ENCODE peak calls at places on chromosomes 5 and 9, in five cellular contexts. R is ACHN, Z is fibroblast of pulmonary artery, T is EL, B is left ventricle myocardium superior. A is an unnamed sample.

GRCh38 chr9:109286981-109287380 is 33.9 kb downstream of the EPB41L4B start:
- DNase-seq in R (no peak), Z (no peak), T (peak), B (peak), A (peak)

GRCh38 chr5:158212915-158213314 is 354.0 kb upstream of the CLINT1 start:
- DNase-seq in R (no peak), Z (no peak), T (peak), B (no peak), A (no peak)

GRCh38 chr9:120388000-120388855 is 191.7 kb downstream of the CDK5RAP2 start:
- DNase-seq in R (no peak), Z (no peak), T (no peak), B (peak), A (peak)

GRCh38 chr5:42951169-42951846 is 88.8 kb downstream of the ANXA2R start:
- DNase-seq in R (no peak), Z (peak), T (peak), B (peak), A (peak)

GRCh38 chr9:100999914-101000540 is 28.5 kb upstream of the PLPPR1 start:
- DNase-seq in R (no peak), Z (no peak), T (no peak), B (no peak), A (no peak)

GRCh38 chr5:60487885-60488425 is 212.0 kb downstream of the DEPDC1B start:
- DNase-seq in R (no peak), Z (no peak), T (peak), B (no peak), A (no peak)

GRCh38 chr5:143014017-143014651 is 244.0 kb downstream of the ARHGAP26 start:
- DNase-seq in R (peak), Z (no peak), T (no peak), B (peak), A (peak)

GRCh38 chr5:14669975-14670374 is 5.5 kb downstream of the OTULIN start:
- DNase-seq in R (peak), Z (no peak), T (peak), B (no peak), A (no peak)

GRCh38 chr5:123785160-123786001 is 273.4 kb downstream of the CSNK1G3 start:
- DNase-seq in R (no peak), Z (peak), T (peak), B (no peak), A (no peak)

GRCh38 chr5:53091304-53091703 is 18.3 kb downstream of the MOCS2 start:
- DNase-seq in R (peak), Z (peak), T (peak), B (no peak), A (no peak)

GRCh38 chr9:81607593-81608288 is 81.6 kb downstream of the TLE1 start:
- DNase-seq in R (peak), Z (no peak), T (no peak), B (no peak), A (no peak)

GRCh38 chr5:128587275-128587674 is 49.2 kb upstream of the FBN2 start:
- DNase-seq in R (no peak), Z (no peak), T (no peak), B (no peak), A (no peak)

GRCh38 chr5:343461-344401 is 22.2 kb downstream of the AHRR start:
- DNase-seq in R (peak), Z (peak), T (peak), B (peak), A (peak)

GRCh38 chr5:131622633-131623032 is 12.4 kb downstream of the RAPGEF6 start:
- DNase-seq in R (no peak), Z (peak), T (no peak), B (no peak), A (no peak)

GRCh38 chr5:9035346-9035745 is 510.5 kb downstream of the SEMA5A start:
- DNase-seq in R (no peak), Z (no peak), T (no peak), B (no peak), A (no peak)

GRCh38 chr5:82156876-82157275 is 121.3 kb downstream of the RPS23 start:
- DNase-seq in R (no peak), Z (no peak), T (no peak), B (no peak), A (no peak)

A was measured in heart right ventricle.